ENCODE peak calls at places on chromosomes 3 and 15, in eight cellular contexts. U, M, P, C, I, W, R and B are unnamed samples.

GRCh38 chr3:121514496-121514895 is 31.3 kb downstream of the POLQ start:
- DNase-seq in W (no peak), P (no peak), R (no peak), U (no peak), I (no peak), C (no peak), M (no peak), B (no peak)

GRCh38 chr3:192879346-192880031 is 38.2 kb downstream of the MB21D2 start:
- DNase-seq in R (no peak), I (peak; percentile 96), W (peak; percentile 31), M (no peak), P (no peak), U (peak; percentile 71), C (peak; percentile 90), B (peak; percentile 94)

GRCh38 chr15:56844892-56845291 is 73.6 kb upstream of the TCF12 start:
- DNase-seq in R (no peak), U (no peak), I (no peak), W (no peak), P (no peak), C (no peak), M (no peak), B (no peak)

GRCh38 chr3:107641572-107642307 is 119.0 kb downstream of the BBX start:
- DNase-seq in I (peak; percentile 54), P (no peak), W (no peak), C (peak; percentile 87), U (peak; percentile 59), R (no peak), M (no peak), B (peak; percentile 89)

GRCh38 chr3:115680802-115681345 is 57.6 kb downstream of the GAP43 start:
- DNase-seq in W (no peak), M (no peak), C (no peak), P (no peak), R (no peak), U (peak; percentile 54), I (no peak), B (no peak)

GRCh38 chr15:99956022-99956775 is 223.0 kb upstream of the LYSMD4 start:
- DNase-seq in M (no peak), I (no peak), W (peak; percentile 17), U (no peak), P (no peak), C (no peak), R (no peak), B (no peak)

GRCh38 chr15:27017168-27017809 is 46.3 kb downstream of the GABRG3 start:
- DNase-seq in C (peak; percentile 11), R (no peak), W (no peak), I (peak; percentile 70), M (no peak), P (no peak), U (peak; percentile 76), B (peak; percentile 63)

GRCh38 chr3:8499181-8499611 is 2.4 kb upstream of the LMCD1 start:
- DNase-seq in C (no peak), U (no peak), M (no peak), P (no peak), R (no peak), I (no peak), W (no peak), B (peak; percentile 98)

GRCh38 chr15:51842852-51843737 is 13.6 kb downstream of the TMOD3 start:
- DNase-seq in I (peak; percentile 58), U (no peak), W (no peak), P (no peak), M (no peak), C (no peak), R (no peak), B (no peak)

GRCh38 chr15:63202858-63203257 is 13.5 kb downstream of the RAB8B start:
- DNase-seq in I (no peak), U (no peak), P (no peak), M (peak; percentile 41), R (no peak), C (no peak), W (no peak), B (no peak)

GRCh38 chr3:180980612-180981011 is 8.9 kb downstream of the DNAJC19 start:
- DNase-seq in W (no peak), M (no peak), C (peak; percentile 47), I (peak; percentile 59), U (peak; percentile 31), R (no peak), P (no peak), B (no peak)

GRCh38 chr15:70505411-70505919 is 257.9 kb downstream of the UACA start:
- DNase-seq in P (peak; percentile 21), C (peak; percentile 79), U (peak; percentile 74), W (no peak), I (peak; percentile 95), R (no peak), M (no peak), B (no peak)

GRCh38 chr3:172542999-172543398 is 19.8 kb upstream of the TNFSF10 start:
- DNase-seq in W (no peak), M (no peak), C (no peak), R (no peak), I (no peak), P (no peak), U (no peak), B (no peak)

GRCh38 chr3:127074900-127075360 is 92.0 kb downstream of the PLXNA1 start:
- DNase-seq in C (peak; percentile 73), U (peak; percentile 81), W (no peak), I (peak; percentile 92), P (peak; percentile 57), M (peak; percentile 52), R (no peak), B (peak; percentile 59)

GRCh38 chr3:139225551-139225950 is 118.3 kb upstream of the MRPS22 start:
- DNase-seq in W (no peak), U (no peak), P (no peak), I (peak; percentile 53), M (no peak), C (no peak), R (no peak), B (no peak)

GRCh38 chr3:48614044-48614443 is 4.6 kb upstream of the UQCRC1 start:
- DNase-seq in M (no peak), I (peak; percentile 85), C (peak; percentile 78), W (no peak), R (no peak), P (no peak), U (peak; percentile 90), B (no peak)

GRCh38 chr3:120198305-120198878 is 86.6 kb downstream of the GPR156 start:
- DNase-seq in C (peak; percentile 39), M (no peak), P (no peak), I (peak; percentile 52), W (no peak), U (peak; percentile 55), R (peak; percentile 6), B (no peak)

GRCh38 chr3:125351152-125351551 is 24.0 kb downstream of the ZNF148 start:
- DNase-seq in R (no peak), I (no peak), U (no peak), M (no peak), P (no peak), C (no peak), W (no peak), B (no peak)

GRCh38 chr15:69719527-69719926 is 266.9 kb downstream of the RPLP1 start:
- DNase-seq in P (no peak), I (no peak), M (no peak), R (peak; percentile 81), C (no peak), U (no peak), W (no peak), B (no peak)

GRCh38 chr15:66401130-66402021 is 14.7 kb downstream of the MAP2K1 start:
- DNase-seq in U (no peak), W (no peak), I (peak; percentile 22), C (no peak), M (no peak), R (peak; percentile 26), P (no peak), B (no peak)

GRCh38 chr15:58886921-58887320 is 46.6 kb downstream of the SLTM start:
- DNase-seq in W (no peak), R (no peak), I (no peak), P (no peak), M (no peak), C (no peak), U (no peak), B (no peak)
- H3K4me3 ChIP-seq in W (no peak overlapping the region), R (no peak overlapping the region), I (no peak overlapping the region), P (no peak overlapping the region), M (no peak overlapping the region), C (no peak overlapping the region), U (no peak overlapping the region), B (no peak overlapping the region)

GRCh38 chr3:184275961-184276910 is at the start of gene ECE2:
- DNase-seq in P (no peak), R (no peak), W (no peak), I (peak; percentile 66), M (peak; percentile 57), C (peak; percentile 59), U (no peak), B (no peak)

GRCh38 chr3:184275302-184275701 is 520 bp upstream of the ECE2 start:
- DNase-seq in R (no peak), W (no peak), P (no peak), I (no peak), M (no peak), C (no peak), U (no peak), B (no peak)

GRCh38 chr3:184282941-184283340 is 7.1 kb downstream of the ECE2 start:
- DNase-seq in M (no peak), C (no peak), U (no peak), R (no peak), P (no peak), W (no peak), I (peak; percentile 27), B (no peak)

GRCh38 chr3:184272269-184272668 is 3.6 kb upstream of the ECE2 start:
- DNase-seq in M (no peak), P (no peak), I (no peak), U (no peak), R (no peak), W (no peak), C (no peak), B (no peak)

DNA sequence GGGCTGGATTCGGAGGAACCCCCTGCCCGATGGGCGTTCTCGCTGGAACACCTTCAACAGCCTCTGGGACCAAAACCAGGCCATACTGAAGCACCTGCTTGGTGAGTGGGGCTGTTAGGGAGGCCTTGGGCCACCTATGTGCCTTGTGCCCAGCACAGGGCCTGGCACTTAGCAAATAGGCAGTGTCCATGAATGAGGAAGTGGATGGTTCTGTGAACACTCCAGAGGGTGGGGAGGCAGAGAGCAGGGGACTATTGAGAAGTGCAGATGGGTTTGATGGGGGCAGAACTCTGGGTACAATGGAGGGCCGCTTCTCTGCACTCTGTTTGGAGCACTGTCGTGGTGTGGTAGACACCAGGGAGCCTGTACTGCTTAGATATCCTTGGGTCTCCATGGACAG is 1.5 kb downstream of the ECE2 start:
- DNase-seq in R (no peak), P (no peak), M (no peak), C (no peak), W (no peak), U (no peak), I (no peak), B (no peak)
- H3K9me3 ChIP-seq in R (no peaks in the 10 kb centered on the region), P (no peaks in the 10 kb centered on the region), M (no peaks in the 10 kb centered on the region), C (peaks cover 7% of the 10 kb centered on the region), W (no peaks in the 10 kb centered on the region), U (no peaks in the 10 kb centered on the region), I (no peaks in the 10 kb centered on the region), B (no peaks in the 10 kb centered on the region)

GRCh38 chr3:15327941-15328340 is 4.4 kb downstream of the SH3BP5 start:
- DNase-seq in C (peak; percentile 80), P (no peak), M (peak; percentile 69), R (no peak), I (peak; percentile 69), U (no peak), W (no peak), B (no peak)
- H3K4me3 ChIP-seq in C (no peak overlapping the region), P (peak overlapping the region; percentile 0), M (no peak overlapping the region), R (peak overlapping the region; percentile 1), I (no peak overlapping the region), U (no peak overlapping the region), W (no peak overlapping the region), B (no peak overlapping the region)

GRCh38 chr15:81921163-81921562 is 124.7 kb downstream of the MEX3B start:
- DNase-seq in R (no peak), I (no peak), C (no peak), P (no peak), U (no peak), W (no peak), M (no peak), B (no peak)
- H3K9me3 ChIP-seq in R (no peaks in the 10 kb centered on the region), I (no peaks in the 10 kb centered on the region), C (peaks cover 40% of the 10 kb centered on the region), P (peaks cover 4% of the 10 kb centered on the region), U (no peaks in the 10 kb centered on the region), W (peaks cover 3% of the 10 kb centered on the region), M (peaks cover 7% of the 10 kb centered on the region), B (peaks cover 18% of the 10 kb centered on the region)